ENCODE peak calls at places on chromosomes 12 and 14, in ten cellular contexts. One of them, this sample, is unnamed.

GRCh38 chr14:68312884-68313725 is 479.8 kb downstream of the ZFP36L1 start:
- DNase-seq in fibroblast of mammary gland: no peak
- DNase-seq in psoas muscle: no peak
- DNase-seq in lower leg skin: no peak
- DNase-seq in RPMI8226: no peak
- DNase-seq in HEK293T: no peak
- DNase-seq in CD8-positive, alpha-beta T cell: no peak
- DNase-seq in neural crest cell: no peak
- DNase-seq in esophagus squamous epithelium: no peak
- DNase-seq in T follicular helper cell: no peak
- DNase-seq in this sample: no peak

GRCh38 chr12:127044841-127045240 is 1222.1 kb upstream of the TMEM132C start:
- DNase-seq in HEK293T: no peak
- DNase-seq in T follicular helper cell: no peak
- DNase-seq in lower leg skin: no peak
- DNase-seq in fibroblast of mammary gland: no peak
- DNase-seq in RPMI8226: no peak
- DNase-seq in neural crest cell: no peak
- DNase-seq in CD8-positive, alpha-beta T cell: no peak
- DNase-seq in psoas muscle: no peak
- DNase-seq in esophagus squamous epithelium: no peak
- DNase-seq in this sample: no peak

GRCh38 chr14:29222671-29223268 is 456.2 kb downstream of the FOXG1 start:
- DNase-seq in CD8-positive, alpha-beta T cell: no peak
- DNase-seq in neural crest cell: no peak
- DNase-seq in fibroblast of mammary gland: peak
- DNase-seq in RPMI8226: peak
- DNase-seq in T follicular helper cell: no peak
- DNase-seq in lower leg skin: no peak
- DNase-seq in HEK293T: peak
- DNase-seq in esophagus squamous epithelium: no peak
- DNase-seq in psoas muscle: no peak
- DNase-seq in this sample: no peak

GRCh38 chr12:124898200-124898950 is 16.1 kb downstream of the UBC start:
- DNase-seq in lower leg skin: no peak
- DNase-seq in CD8-positive, alpha-beta T cell: peak
- DNase-seq in neural crest cell: no peak
- DNase-seq in psoas muscle: no peak
- DNase-seq in RPMI8226: peak
- DNase-seq in T follicular helper cell: peak
- DNase-seq in fibroblast of mammary gland: peak
- DNase-seq in esophagus squamous epithelium: no peak
- DNase-seq in HEK293T: no peak
- DNase-seq in this sample: no peak

GRCh38 chr14:36662543-36663403 is 1.1 kb downstream of the PAX9 start:
- DNase-seq in lower leg skin: no peak
- DNase-seq in neural crest cell: no peak
- DNase-seq in T follicular helper cell: no peak
- DNase-seq in CD8-positive, alpha-beta T cell: no peak
- DNase-seq in psoas muscle: no peak
- DNase-seq in esophagus squamous epithelium: no peak
- DNase-seq in fibroblast of mammary gland: peak
- DNase-seq in RPMI8226: no peak
- DNase-seq in HEK293T: no peak
- DNase-seq in this sample: no peak

GRCh38 chr12:7935773-7936581 is at the start of gene SLC2A3:
- DNase-seq in neural crest cell: peak
- DNase-seq in CD8-positive, alpha-beta T cell: peak
- DNase-seq in T follicular helper cell: peak
- DNase-seq in esophagus squamous epithelium: peak
- DNase-seq in fibroblast of mammary gland: peak
- DNase-seq in HEK293T: peak
- DNase-seq in RPMI8226: peak
- DNase-seq in psoas muscle: no peak
- DNase-seq in lower leg skin: peak
- DNase-seq in this sample: peak

GRCh38 chr12:119804011-119804641 is 73.0 kb downstream of the CIT start:
- DNase-seq in psoas muscle: peak
- DNase-seq in esophagus squamous epithelium: peak
- DNase-seq in HEK293T: peak
- DNase-seq in lower leg skin: peak
- DNase-seq in T follicular helper cell: no peak
- DNase-seq in CD8-positive, alpha-beta T cell: no peak
- DNase-seq in fibroblast of mammary gland: peak
- DNase-seq in neural crest cell: peak
- DNase-seq in RPMI8226: no peak
- DNase-seq in this sample: peak

GRCh38 chr14:65329911-65330310 is 82.6 kb upstream of the FUT8 start:
- DNase-seq in T follicular helper cell: no peak
- DNase-seq in fibroblast of mammary gland: no peak
- DNase-seq in HEK293T: no peak
- DNase-seq in neural crest cell: no peak
- DNase-seq in lower leg skin: no peak
- DNase-seq in esophagus squamous epithelium: no peak
- DNase-seq in RPMI8226: no peak
- DNase-seq in psoas muscle: no peak
- DNase-seq in CD8-positive, alpha-beta T cell: no peak
- DNase-seq in this sample: no peak

GRCh38 chr12:57460457-57461325 is 1.1 kb downstream of the GLI1 start:
- DNase-seq in T follicular helper cell: no peak
- DNase-seq in psoas muscle: no peak
- DNase-seq in esophagus squamous epithelium: no peak
- DNase-seq in HEK293T: no peak
- DNase-seq in CD8-positive, alpha-beta T cell: no peak
- DNase-seq in neural crest cell: peak
- DNase-seq in fibroblast of mammary gland: no peak
- DNase-seq in lower leg skin: no peak
- DNase-seq in RPMI8226: peak
- DNase-seq in this sample: no peak

GRCh38 chr14:60642270-60642789 is 6.9 kb downstream of the SIX1 start:
- DNase-seq in lower leg skin: no peak
- DNase-seq in T follicular helper cell: no peak
- DNase-seq in CD8-positive, alpha-beta T cell: no peak
- DNase-seq in neural crest cell: no peak
- DNase-seq in RPMI8226: no peak
- DNase-seq in esophagus squamous epithelium: no peak
- DNase-seq in psoas muscle: peak
- DNase-seq in HEK293T: no peak
- DNase-seq in fibroblast of mammary gland: no peak
- DNase-seq in this sample: no peak

GRCh38 chr12:3655331-3655900 is 97.5 kb downstream of the CRACR2A start:
- DNase-seq in lower leg skin: no peak
- DNase-seq in psoas muscle: no peak
- DNase-seq in neural crest cell: no peak
- DNase-seq in RPMI8226: peak
- DNase-seq in fibroblast of mammary gland: peak
- DNase-seq in CD8-positive, alpha-beta T cell: no peak
- DNase-seq in T follicular helper cell: no peak
- DNase-seq in esophagus squamous epithelium: no peak
- DNase-seq in HEK293T: peak
- DNase-seq in this sample: peak

GRCh38 chr14:22848391-22849164 is 12.2 kb downstream of the MMP14 start:
- DNase-seq in neural crest cell: no peak
- DNase-seq in lower leg skin: peak
- DNase-seq in fibroblast of mammary gland: peak
- DNase-seq in esophagus squamous epithelium: no peak
- DNase-seq in RPMI8226: no peak
- DNase-seq in CD8-positive, alpha-beta T cell: no peak
- DNase-seq in psoas muscle: peak
- DNase-seq in HEK293T: peak
- DNase-seq in T follicular helper cell: no peak
- DNase-seq in this sample: no peak

GRCh38 chr12:115440438-115440837 is 756.5 kb upstream of the TBX3 start:
- DNase-seq in HEK293T: no peak
- DNase-seq in RPMI8226: no peak
- DNase-seq in CD8-positive, alpha-beta T cell: no peak
- DNase-seq in fibroblast of mammary gland: peak
- DNase-seq in T follicular helper cell: no peak
- DNase-seq in esophagus squamous epithelium: no peak
- DNase-seq in psoas muscle: peak
- DNase-seq in lower leg skin: no peak
- DNase-seq in neural crest cell: no peak
- DNase-seq in this sample: no peak

GRCh38 chr14:52694761-52695480 is 437 bp downstream of the ERO1A start:
- DNase-seq in esophagus squamous epithelium: peak
- DNase-seq in HEK293T: peak
- DNase-seq in psoas muscle: peak
- DNase-seq in RPMI8226: peak
- DNase-seq in T follicular helper cell: peak
- DNase-seq in lower leg skin: no peak
- DNase-seq in fibroblast of mammary gland: peak
- DNase-seq in neural crest cell: no peak
- DNase-seq in CD8-positive, alpha-beta T cell: peak
- DNase-seq in this sample: no peak

GRCh38 chr12:109329710-109330109 is 18.0 kb upstream of the MYO1H start:
- DNase-seq in RPMI8226: no peak
- DNase-seq in psoas muscle: no peak
- DNase-seq in T follicular helper cell: no peak
- DNase-seq in lower leg skin: no peak
- DNase-seq in neural crest cell: no peak
- DNase-seq in esophagus squamous epithelium: no peak
- DNase-seq in fibroblast of mammary gland: no peak
- DNase-seq in HEK293T: no peak
- DNase-seq in CD8-positive, alpha-beta T cell: no peak
- DNase-seq in this sample: no peak

GRCh38 chr14:21614245-21614644 is 20.5 kb downstream of the OR10G2 start:
- DNase-seq in esophagus squamous epithelium: no peak
- DNase-seq in RPMI8226: no peak
- DNase-seq in psoas muscle: no peak
- DNase-seq in CD8-positive, alpha-beta T cell: no peak
- DNase-seq in T follicular helper cell: no peak
- DNase-seq in HEK293T: no peak
- DNase-seq in neural crest cell: no peak
- DNase-seq in lower leg skin: no peak
- DNase-seq in fibroblast of mammary gland: no peak
- DNase-seq in this sample: no peak

GRCh38 chr14:99682809-99683618 is 1.1 kb upstream of the CYP46A1 start:
- DNase-seq in T follicular helper cell: peak
- DNase-seq in neural crest cell: peak
- DNase-seq in CD8-positive, alpha-beta T cell: peak
- DNase-seq in esophagus squamous epithelium: no peak
- DNase-seq in HEK293T: peak
- DNase-seq in psoas muscle: peak
- DNase-seq in lower leg skin: peak
- DNase-seq in fibroblast of mammary gland: peak
- DNase-seq in RPMI8226: peak
- DNase-seq in this sample: no peak

GRCh38 chr12:71282020-71282419 is 124.2 kb upstream of the TSPAN8 start:
- DNase-seq in esophagus squamous epithelium: no peak
- DNase-seq in neural crest cell: no peak
- DNase-seq in psoas muscle: no peak
- DNase-seq in lower leg skin: no peak
- DNase-seq in HEK293T: no peak
- DNase-seq in fibroblast of mammary gland: no peak
- DNase-seq in RPMI8226: no peak
- DNase-seq in T follicular helper cell: no peak
- DNase-seq in CD8-positive, alpha-beta T cell: no peak
- DNase-seq in this sample: peak

GRCh38 chr14:89440997-89441909 is 24.2 kb upstream of the FOXN3 start:
- DNase-seq in HEK293T: no peak
- DNase-seq in esophagus squamous epithelium: no peak
- DNase-seq in lower leg skin: no peak
- DNase-seq in neural crest cell: no peak
- DNase-seq in fibroblast of mammary gland: no peak
- DNase-seq in CD8-positive, alpha-beta T cell: no peak
- DNase-seq in T follicular helper cell: no peak
- DNase-seq in psoas muscle: no peak
- DNase-seq in RPMI8226: no peak
- DNase-seq in this sample: peak

GRCh38 chr12:48970702-48971334 is 717 bp downstream of the WNT10B start:
- DNase-seq in HEK293T: no peak
- DNase-seq in esophagus squamous epithelium: no peak
- DNase-seq in psoas muscle: no peak
- DNase-seq in fibroblast of mammary gland: no peak
- DNase-seq in RPMI8226: no peak
- DNase-seq in neural crest cell: no peak
- DNase-seq in T follicular helper cell: no peak
- DNase-seq in CD8-positive, alpha-beta T cell: no peak
- DNase-seq in lower leg skin: no peak
- DNase-seq in this sample: no peak

GRCh38 chr12:78725951-78726550 is 138.5 kb upstream of the SYT1 start:
- DNase-seq in RPMI8226: no peak
- DNase-seq in psoas muscle: no peak
- DNase-seq in lower leg skin: no peak
- DNase-seq in esophagus squamous epithelium: no peak
- DNase-seq in CD8-positive, alpha-beta T cell: no peak
- DNase-seq in neural crest cell: no peak
- DNase-seq in fibroblast of mammary gland: no peak
- DNase-seq in T follicular helper cell: no peak
- DNase-seq in HEK293T: no peak
- DNase-seq in this sample: no peak

GRCh38 chr12:24349051-24349780 is 399.7 kb upstream of the SOX5 start:
- DNase-seq in esophagus squamous epithelium: no peak
- DNase-seq in neural crest cell: no peak
- DNase-seq in lower leg skin: no peak
- DNase-seq in fibroblast of mammary gland: no peak
- DNase-seq in HEK293T: no peak
- DNase-seq in RPMI8226: no peak
- DNase-seq in psoas muscle: no peak
- DNase-seq in T follicular helper cell: no peak
- DNase-seq in CD8-positive, alpha-beta T cell: no peak
- DNase-seq in this sample: no peak

GRCh38 chr14:97977711-97978261 is 1180.6 kb downstream of the VRK1 start:
- DNase-seq in neural crest cell: no peak
- DNase-seq in lower leg skin: peak
- DNase-seq in T follicular helper cell: peak
- DNase-seq in psoas muscle: peak
- DNase-seq in esophagus squamous epithelium: no peak
- DNase-seq in fibroblast of mammary gland: peak
- DNase-seq in CD8-positive, alpha-beta T cell: peak
- DNase-seq in HEK293T: no peak
- DNase-seq in RPMI8226: peak
- DNase-seq in this sample: no peak

GRCh38 chr12:97524812-97525211 is 62.2 kb downstream of the RMST start:
- DNase-seq in lower leg skin: no peak
- DNase-seq in RPMI8226: no peak
- DNase-seq in psoas muscle: no peak
- DNase-seq in CD8-positive, alpha-beta T cell: no peak
- DNase-seq in esophagus squamous epithelium: no peak
- DNase-seq in HEK293T: no peak
- DNase-seq in neural crest cell: no peak
- DNase-seq in T follicular helper cell: no peak
- DNase-seq in fibroblast of mammary gland: no peak
- DNase-seq in this sample: no peak

GRCh38 chr14:66717571-66718140 is 209.7 kb downstream of the GPHN start:
- DNase-seq in T follicular helper cell: no peak
- DNase-seq in fibroblast of mammary gland: no peak
- DNase-seq in lower leg skin: no peak
- DNase-seq in RPMI8226: no peak
- DNase-seq in psoas muscle: no peak
- DNase-seq in HEK293T: no peak
- DNase-seq in CD8-positive, alpha-beta T cell: no peak
- DNase-seq in esophagus squamous epithelium: no peak
- DNase-seq in neural crest cell: no peak
- DNase-seq in this sample: no peak

GRCh38 chr14:87691482-87691881 is 301.5 kb downstream of the GALC start:
- DNase-seq in fibroblast of mammary gland: no peak
- DNase-seq in esophagus squamous epithelium: no peak
- DNase-seq in RPMI8226: no peak
- DNase-seq in CD8-positive, alpha-beta T cell: no peak
- DNase-seq in HEK293T: no peak
- DNase-seq in T follicular helper cell: no peak
- DNase-seq in psoas muscle: no peak
- DNase-seq in lower leg skin: no peak
- DNase-seq in neural crest cell: no peak
- DNase-seq in this sample: no peak

GRCh38 chr12:51036165-51036765 is 10.1 kb upstream of the SLC11A2 start:
- DNase-seq in HEK293T: no peak
- DNase-seq in lower leg skin: no peak
- DNase-seq in psoas muscle: no peak
- DNase-seq in neural crest cell: no peak
- DNase-seq in RPMI8226: no peak
- DNase-seq in esophagus squamous epithelium: no peak
- DNase-seq in fibroblast of mammary gland: no peak
- DNase-seq in T follicular helper cell: no peak
- DNase-seq in CD8-positive, alpha-beta T cell: no peak
- DNase-seq in this sample: no peak

GRCh38 chr12:112998997-112999767 is 20.9 kb downstream of the OAS2 start:
- DNase-seq in fibroblast of mammary gland: no peak
- DNase-seq in lower leg skin: no peak
- DNase-seq in CD8-positive, alpha-beta T cell: no peak
- DNase-seq in RPMI8226: peak
- DNase-seq in HEK293T: no peak
- DNase-seq in neural crest cell: no peak
- DNase-seq in T follicular helper cell: no peak
- DNase-seq in esophagus squamous epithelium: no peak
- DNase-seq in psoas muscle: no peak
- DNase-seq in this sample: no peak